ENCODE peak calls at places on chromosomes 5 and 9, in five cellular contexts. M is heart left ventricle, G is tibial nerve, B is H9, F is GM23248. S is an unnamed sample.

GRCh38 chr9:134449180-134449916 is 123.1 kb downstream of the RXRA start:
- DNase-seq in M (peak; percentile 92), G (peak; percentile 86), B (peak; percentile 94), F (peak; percentile 98), S (peak; percentile 81)

GRCh38 chr5:37723147-37723961 is 116.5 kb downstream of the GDNF start:
- DNase-seq in M (no peak), G (no peak), B (peak; percentile 57), F (peak; percentile 59), S (no peak)

GRCh38 chr5:107873877-107874276 is 203.1 kb upstream of the EFNA5 start:
- DNase-seq in M (no peak), G (no peak), B (no peak), F (no peak), S (no peak)

GRCh38 chr9:131459056-131459455 is 43.7 kb upstream of the POMT1 start:
- DNase-seq in M (no peak), G (no peak), B (no peak), F (no peak), S (no peak)

GRCh38 chr5:157463621-157464407 is 3.8 kb downstream of the NIPAL4 start:
- DNase-seq in M (no peak), G (no peak), B (no peak), F (peak; percentile 70), S (no peak)

GRCh38 chr5:92945630-92946097 is 635.4 kb downstream of the NR2F1-AS1 start:
- DNase-seq in M (no peak), G (no peak), B (no peak), F (peak; percentile 22), S (no peak)

GRCh38 chr5:59789197-59789596 is 104.3 kb downstream of the PDE4D start:
- DNase-seq in M (no peak), G (no peak), B (no peak), F (peak; percentile 54), S (no peak)

GRCh38 chr5:68803881-68804319 is 289.9 kb upstream of the SLC30A5 start:
- DNase-seq in M (no peak), G (no peak), B (no peak), F (no peak), S (no peak)

GRCh38 chr9:715310-715709 is 126.2 kb upstream of the DMRT1 start:
- DNase-seq in M (no peak), G (no peak), B (no peak), F (no peak), S (no peak)

GRCh38 chr5:95619518-95620029 is 313 bp upstream of the GPR150 start:
- DNase-seq in M (no peak), G (no peak), B (no peak), F (no peak), S (no peak)

GRCh38 chr9:128276574-128277270 is 646 bp downstream of the SWI5 start:
- DNase-seq in M (peak; percentile 65), G (no peak), B (peak; percentile 63), F (peak; percentile 67), S (peak; percentile 35)

GRCh38 chr9:107637421-107638420 is 148.2 kb upstream of the KLF4 start:
- DNase-seq in M (peak; percentile 92), G (peak; percentile 86), B (peak; percentile 71), F (peak; percentile 98), S (peak; percentile 77)

GRCh38 chr9:107636596-107637405 is 147.2 kb upstream of the KLF4 start:
- DNase-seq in M (no peak), G (no peak), B (no peak), F (peak; percentile 58), S (no peak)

GRCh38 chr9:107638922-107639321 is 149.4 kb upstream of the KLF4 start:
- DNase-seq in M (peak; percentile 67), G (peak; percentile 46), B (no peak), F (peak; percentile 78), S (peak; percentile 37)

GRCh38 chr9:107639426-107639825 is 149.9 kb upstream of the KLF4 start:
- DNase-seq in M (no peak), G (no peak), B (no peak), F (no peak), S (no peak)

GRCh38 chr9:107638496-107638895 is 148.9 kb upstream of the KLF4 start:
- DNase-seq in M (no peak), G (no peak), B (no peak), F (peak; percentile 37), S (no peak)
- H3K27ac ChIP-seq in M (peak overlapping the region; percentile 100), G (peak overlapping the region; percentile 94), B (no peak overlapping the region), F (peak overlapping the region; percentile 99), S (no peak overlapping the region)

GRCh38 chr5:44546283-44546682 is 157.1 kb upstream of the FGF10 start:
- DNase-seq in M (no peak), G (no peak), B (no peak), F (peak; percentile 86), S (no peak)
- H3K27ac ChIP-seq in M (no peak overlapping the region), G (no peak overlapping the region), B (no peak overlapping the region), F (no peak overlapping the region), S (no peak overlapping the region)

GRCh38 chr5:57231607-57232006 is 57.7 kb downstream of the GPBP1 start:
- DNase-seq in M (no peak), G (no peak), B (no peak), F (no peak), S (no peak)
- H3K27ac ChIP-seq in M (no peak overlapping the region), G (no peak overlapping the region), B (no peak overlapping the region), F (no peak overlapping the region), S (no peak overlapping the region)

GRCh38 chr9:88437210-88438146 is 49.2 kb downstream of the SPIN1 start:
- DNase-seq in M (no peak), G (no peak), B (no peak), F (no peak), S (no peak)
- H3K27ac ChIP-seq in M (no peak overlapping the region), G (no peak overlapping the region), B (no peak overlapping the region), F (no peak overlapping the region), S (no peak overlapping the region)

GRCh38 chr9:114149181-114149580 is 6.2 kb upstream of the COL27A1 start:
- DNase-seq in M (no peak), G (no peak), B (no peak), F (no peak), S (no peak)
- H3K27ac ChIP-seq in M (no peak overlapping the region), G (no peak overlapping the region), B (no peak overlapping the region), F (no peak overlapping the region), S (no peak overlapping the region)

GRCh38 chr9:121569266-121569648 is 69.6 kb upstream of the GGTA1 start:
- DNase-seq in M (no peak), G (no peak), B (no peak), F (peak; percentile 11), S (no peak)
- H3K27ac ChIP-seq in M (peak overlapping the region; percentile 93), G (no peak overlapping the region), B (no peak overlapping the region), F (no peak overlapping the region), S (no peak overlapping the region)